ENCODE peak calls at places on chromosome 19, in ten cellular contexts. H is vagina, V is K562, W is H1, S is Panc1, X is stomach, J is transverse colon, O is prostate gland, D is endothelial cell of umbilical vein, U is GM12878. M is an unnamed sample.

GRCh38 chr19:34347561-34348165 is 17.3 kb upstream of the GPI start:
- DNase-seq in O (no peak), V (no peak), S (no peak), J (no peak), D (no peak), U (no peak), H (no peak), W (no peak), X (no peak), M (no peak)

GRCh38 chr19:7478173-7478842 is 10.5 kb downstream of the PEX11G start:
- DNase-seq in W (no peak), H (no peak), S (no peak), D (no peak), X (no peak), O (no peak), U (no peak), J (no peak), V (no peak), M (no peak)

GRCh38 chr19:13149628-13150186 is 468 bp downstream of the STX10 start:
- DNase-seq in U (no peak), D (peak; percentile 61), S (no peak), H (no peak), X (peak; percentile 61), W (peak; percentile 72), J (peak; percentile 68), V (peak; percentile 51), O (peak; percentile 37), M (no peak)

GRCh38 chr19:44785271-44785670 is 7.6 kb downstream of the CBLC start:
- DNase-seq in U (no peak), O (no peak), W (no peak), H (no peak), D (no peak), X (no peak), S (no peak), V (no peak), J (no peak), M (no peak)

GRCh38 chr19:49890349-49891311 is 6.1 kb downstream of the IL4I1 start:
- DNase-seq in D (no peak), O (no peak), V (peak; percentile 86), U (no peak), H (no peak), S (no peak), W (peak; percentile 95), J (peak; percentile 67), X (peak; percentile 57), M (no peak)

GRCh38 chr19:47697863-47698609 is 15.2 kb upstream of the EHD2 start:
- DNase-seq in H (no peak), S (peak; percentile 67), U (peak; percentile 20), D (peak; percentile 79), O (peak; percentile 73), W (peak; percentile 88), V (peak; percentile 83), X (peak; percentile 79), J (peak; percentile 79), M (peak; percentile 60)

GRCh38 chr19:45153339-45154063 is 7.3 kb downstream of the NKPD1 start:
- DNase-seq in H (no peak), W (peak; percentile 86), S (no peak), J (peak; percentile 36), X (peak; percentile 47), D (peak; percentile 34), O (no peak), V (peak; percentile 69), U (no peak), M (no peak)

GRCh38 chr19:33868076-33868735 is 71.5 kb downstream of the KCTD15 start:
- DNase-seq in O (no peak), S (no peak), H (no peak), J (no peak), U (no peak), X (peak; percentile 17), D (peak; percentile 21), V (no peak), W (no peak), M (no peak)

GRCh38 chr19:42474743-42475142 is 32.0 kb upstream of the CXCL17 start:
- DNase-seq in J (no peak), V (no peak), H (no peak), W (no peak), X (no peak), S (no peak), D (no peak), O (no peak), U (no peak), M (no peak)

GRCh38 chr19:10835089-10835753 is 791 bp downstream of the TMED1 start:
- DNase-seq in W (no peak), V (peak; percentile 47), X (peak; percentile 100), H (no peak), U (no peak), O (peak; percentile 100), J (no peak), S (no peak), D (peak; percentile 21), M (no peak)

GRCh38 chr19:10832659-10833296 is 3.2 kb downstream of the TMED1 start:
- DNase-seq in J (no peak), O (no peak), W (no peak), D (no peak), X (no peak), V (no peak), U (no peak), S (no peak), H (no peak), M (no peak)

GRCh38 chr19:10838377-10838776 is 2.4 kb upstream of the TMED1 start:
- DNase-seq in V (no peak), H (no peak), O (no peak), W (no peak), J (no peak), S (no peak), U (no peak), X (no peak), D (no peak), M (no peak)

GRCh38 chr19:10836478-10837325 is 690 bp upstream of the TMED1 start:
- DNase-seq in U (no peak), W (no peak), S (no peak), H (no peak), X (peak; percentile 82), O (no peak), V (peak; percentile 96), J (peak; percentile 86), D (no peak), M (peak; percentile 76)

DNA sequence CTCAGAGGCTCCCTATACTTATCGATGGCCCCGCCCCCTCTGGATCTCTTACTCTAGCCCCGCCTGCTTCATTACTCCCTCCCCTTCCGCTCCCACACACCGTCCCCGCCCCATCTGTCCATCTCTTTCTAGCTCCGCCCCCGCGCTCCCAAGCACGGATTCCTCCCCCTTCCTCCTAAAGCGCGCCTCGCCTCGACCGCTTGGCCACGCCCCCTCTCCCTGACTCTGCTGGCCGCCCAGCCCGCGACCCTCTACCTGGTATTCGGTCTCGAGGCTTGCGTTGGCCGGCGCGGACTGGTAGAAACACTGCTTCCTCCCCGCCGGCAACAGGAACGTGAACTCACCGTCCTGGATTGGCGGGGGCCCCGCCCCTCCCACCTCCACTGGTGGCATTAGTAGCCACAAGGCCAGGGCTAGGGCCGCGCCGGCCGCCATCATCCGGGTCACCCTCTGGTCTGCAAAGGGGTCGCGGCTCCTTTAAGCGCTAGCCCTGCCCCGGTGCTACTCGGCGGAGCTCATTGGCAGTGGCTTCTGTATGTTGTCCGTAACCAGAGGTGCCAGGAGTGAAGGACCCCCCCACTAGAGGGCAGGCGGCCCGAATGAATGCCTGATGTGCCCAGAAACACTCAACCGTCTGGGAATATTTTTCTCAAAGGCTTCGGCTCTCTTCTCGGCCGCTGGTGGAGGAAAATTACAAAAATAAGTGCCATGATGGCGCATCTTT is at the start of gene TMED1:
- DNase-seq in U (peak; percentile 91), O (peak; percentile 88), W (peak; percentile 100), V (peak; percentile 100), D (peak; percentile 99), H (no peak), S (peak; percentile 94), J (peak; percentile 100), X (peak; percentile 94), M (peak; percentile 100)
- TF ChIP-seq CTCF in U (peak; percentile 42), O (peak; percentile 76), W (no peak), V (peak; percentile 22), D (peak; percentile 8), H (no peak), S (no peak), J (peak; percentile 88), X (peak; percentile 11), M (peak; percentile 91)

DNA sequence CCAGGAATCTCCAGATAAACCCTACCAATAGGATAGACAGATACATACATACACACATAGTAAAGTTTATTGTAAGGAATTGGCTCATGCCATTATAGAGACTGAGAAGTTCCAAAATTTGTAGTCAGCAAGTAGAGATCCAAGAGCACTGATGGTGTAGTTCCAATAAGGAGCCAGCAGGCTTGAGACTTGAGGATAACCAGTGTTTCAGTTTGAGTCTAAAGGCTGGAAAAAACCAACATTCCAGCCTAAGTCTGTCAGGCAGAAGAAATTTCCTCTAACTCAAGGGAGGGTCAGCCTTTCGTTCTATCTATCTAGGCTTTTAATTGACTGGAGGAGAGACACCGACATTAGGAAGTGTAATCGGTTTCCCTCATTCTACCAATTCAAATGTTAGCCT is 110.2 kb upstream of the TSHZ3 start:
- DNase-seq in U (no peak), S (no peak), W (no peak), D (no peak), X (no peak), O (no peak), V (no peak), J (no peak), H (no peak), M (no peak)
- H3K4me3 ChIP-seq in U (no peak overlapping the region), S (no peak overlapping the region), W (no peak overlapping the region), D (no peak overlapping the region), X (no peak overlapping the region), O (no peak overlapping the region), V (no peak overlapping the region), J (no peak overlapping the region), H (no peak overlapping the region), M (no peak overlapping the region)

GRCh38 chr19:18086590-18087138 is at the start of gene IL12RB1:
- DNase-seq in X (peak; percentile 42), V (no peak), S (no peak), J (peak; percentile 47), D (no peak), H (no peak), O (no peak), W (no peak), U (peak; percentile 44), M (no peak)
- TF ChIP-seq POLR2AphosphoS5 in X (no peak), V (no peak), S (no peak), J (no peak), D (no peak), H (no peak), O (no peak), W (no peak), U (peak; percentile 70), M (no peak)

GRCh38 chr19:9721861-9722260 is 46.7 kb downstream of the ZNF846 start:
- DNase-seq in J (no peak), U (peak; percentile 1), H (no peak), X (no peak), S (no peak), D (no peak), O (no peak), V (no peak), W (no peak), M (no peak)
- TF ChIP-seq CTCF in J (no peak), U (no peak), H (no peak), X (no peak), S (no peak), D (no peak), O (no peak), V (no peak), W (no peak), M (no peak)

GRCh38 chr19:3042545-3043267 is 13.6 kb upstream of the TLE2 start:
- DNase-seq in H (no peak), D (no peak), J (no peak), V (no peak), O (no peak), X (no peak), U (no peak), S (no peak), W (no peak), M (no peak)
- H3K4me3 ChIP-seq in H (peak overlapping the region; percentile 18), D (no peak overlapping the region), J (no peak overlapping the region), V (no peak overlapping the region), O (peak overlapping the region; percentile 11), X (peak overlapping the region; percentile 19), U (no peak overlapping the region), S (no peak overlapping the region), W (peak overlapping the region; percentile 55), M (peak overlapping the region; percentile 50)

M was measured in breast epithelium.